ENCODE peak calls at places on chromosomes 12 and 14, in six cellular contexts. Q, A, X, N, S and D are unnamed samples.

GRCh38 chr12:84694111-84694510 is 218.5 kb downstream of the SLC6A15 start:
- DNase-seq in Q (no peak), A (no peak), X (no peak), N (no peak), S (no peak), D (no peak)

GRCh38 chr14:81110186-81110585 is 110.6 kb downstream of the GTF2A1 start:
- DNase-seq in Q (no peak), A (no peak), X (no peak), N (no peak), S (no peak), D (no peak)

GRCh38 chr12:96070670-96071279 is 35.4 kb upstream of the LTA4H start:
- DNase-seq in Q (peak), A (peak), X (no peak), N (peak), S (no peak), D (peak)

GRCh38 chr12:96121271-96121711 is 72.9 kb upstream of the ELK3 start:
- DNase-seq in Q (no peak), A (no peak), X (no peak), N (peak), S (peak), D (no peak)

GRCh38 chr12:55072093-55072492 is 52.3 kb downstream of the NEUROD4 start:
- DNase-seq in Q (no peak), A (no peak), X (peak), N (no peak), S (no peak), D (peak)

GRCh38 chr14:32230181-32230580 is 27.1 kb upstream of the RNU6-8 start:
- DNase-seq in Q (no peak), A (no peak), X (peak), N (no peak), S (peak), D (no peak)

GRCh38 chr14:29521526-29522137 is 406.0 kb downstream of the PRKD1 start:
- DNase-seq in Q (no peak), A (no peak), X (no peak), N (no peak), S (peak), D (no peak)

GRCh38 chr12:6041891-6042290 is 82.6 kb downstream of the VWF start:
- DNase-seq in Q (no peak), A (no peak), X (no peak), N (no peak), S (peak), D (no peak)

GRCh38 chr14:85333313-85333712 is 196.6 kb upstream of the FLRT2 start:
- DNase-seq in Q (no peak), A (no peak), X (no peak), N (no peak), S (peak), D (no peak)

GRCh38 chr14:60654303-60654925 is 5.1 kb upstream of the SIX1 start:
- DNase-seq in Q (no peak), A (peak), X (no peak), N (no peak), S (peak), D (no peak)

GRCh38 chr12:118010903-118011302 is 5.6 kb upstream of the RFC5 start:
- DNase-seq in Q (no peak), A (no peak), X (no peak), N (no peak), S (no peak), D (no peak)

DNA sequence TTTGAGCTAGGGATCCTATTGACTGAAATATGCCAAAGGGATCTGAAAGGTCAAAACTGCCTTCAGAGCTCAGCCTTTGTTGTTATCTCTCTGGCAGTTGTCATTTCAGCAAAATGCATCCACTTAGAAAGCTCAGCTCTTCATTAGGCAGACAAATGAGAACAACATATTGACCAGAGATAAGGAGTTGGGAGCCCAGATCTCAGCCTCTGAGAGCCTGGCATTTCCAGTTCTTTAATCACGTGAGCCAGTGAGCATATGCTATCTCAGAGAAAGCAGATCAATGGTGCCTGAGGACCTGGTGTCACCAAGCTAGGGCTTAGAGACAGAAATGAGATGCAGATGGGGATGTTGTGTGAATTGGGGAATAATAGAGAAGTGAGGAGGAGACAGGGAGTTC is 101.1 kb downstream of the DAD1 start:
- DNase-seq in Q (no peak), A (peak), X (no peak), N (no peak), S (no peak), D (no peak)
- TF ChIP-seq SMC3 in Q (no peak), A (no peak), X (no peak), N (no peak), S (no peak), D (no peak)

GRCh38 chr14:37594916-37595808 is at the start of the genes FOXA1 and TTC6:
- DNase-seq in Q (peak), A (peak), X (peak), N (no peak), S (peak), D (peak)
- TF ChIP-seq USF2 in Q (no peak), A (no peak), X (no peak), N (no peak), S (no peak), D (no peak)

DNA sequence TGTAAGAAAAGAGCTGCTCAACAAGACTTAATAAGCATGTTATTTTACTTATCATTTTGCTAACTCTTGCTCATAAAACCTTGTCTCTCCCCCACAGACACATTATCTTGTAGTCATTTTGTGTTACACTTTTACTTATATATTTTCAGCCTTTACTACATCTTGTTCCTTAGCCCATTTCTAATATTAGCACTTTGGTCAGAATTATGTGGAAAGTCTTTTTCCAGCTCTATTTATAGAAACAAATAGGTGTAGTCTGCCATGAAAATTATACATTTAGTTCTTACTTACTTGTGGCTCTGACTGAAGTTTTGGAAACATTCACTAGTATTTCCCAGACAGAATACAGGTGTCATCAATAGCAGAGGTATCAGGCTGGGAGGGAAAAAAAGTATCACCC is 76.1 kb downstream of the TMEM116 start:
- DNase-seq in Q (no peak), A (no peak), X (no peak), N (no peak), S (no peak), D (no peak)
- H3K4me3 ChIP-seq in Q (no peak), A (no peak), X (no peak), N (no peak), S (no peak), D (no peak)

GRCh38 chr14:74852922-74853530 is 22.9 kb downstream of the PROX2 start:
- DNase-seq in Q (no peak), A (no peak), X (no peak), N (no peak), S (peak), D (no peak)
- TF ChIP-seq SMC3 in Q (no peak), A (no peak), X (no peak), N (no peak), S (no peak), D (no peak)

DNA sequence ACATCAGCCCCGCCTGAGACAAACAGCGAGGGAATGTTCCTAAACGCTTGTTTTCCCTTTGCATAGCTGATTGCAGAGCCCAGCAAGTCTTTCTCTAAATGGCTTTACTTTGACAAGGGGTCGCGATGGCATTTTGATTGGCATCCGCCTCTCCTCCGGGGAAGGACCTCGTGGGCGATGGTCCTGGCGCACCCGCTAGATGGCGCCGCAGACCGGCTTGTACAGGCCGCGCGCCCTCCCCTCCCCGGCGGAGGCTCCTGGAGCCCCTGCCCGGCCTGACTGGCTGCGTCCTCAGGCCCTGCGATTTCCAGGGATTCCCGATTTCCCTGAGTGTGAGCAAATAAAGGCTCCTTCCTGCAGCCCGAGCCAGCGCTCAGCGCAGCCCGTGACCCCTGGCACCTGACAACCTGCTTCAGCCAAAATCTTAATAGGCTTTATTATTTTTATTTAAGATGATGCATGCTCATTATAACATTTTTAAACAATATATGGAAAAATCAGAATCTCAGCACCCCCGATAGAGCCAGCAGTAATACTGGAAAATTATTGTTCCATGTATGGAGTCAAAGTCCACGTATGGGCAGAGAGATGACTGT is 468.3 kb downstream of the AACS start:
- DNase-seq in Q (peak), A (peak), X (peak), N (no peak), S (no peak), D (peak)
- TF ChIP-seq USF2 in Q (no peak), A (no peak), X (no peak), N (no peak), S (no peak), D (no peak)

GRCh38 chr12:14814082-14814481 is at the start of gene SMCO3:
- DNase-seq in Q (no peak), A (no peak), X (no peak), N (no peak), S (no peak), D (no peak)
- H3K4me3 ChIP-seq in Q (no peak), A (no peak), X (no peak), N (no peak), S (no peak), D (no peak)

DNA sequence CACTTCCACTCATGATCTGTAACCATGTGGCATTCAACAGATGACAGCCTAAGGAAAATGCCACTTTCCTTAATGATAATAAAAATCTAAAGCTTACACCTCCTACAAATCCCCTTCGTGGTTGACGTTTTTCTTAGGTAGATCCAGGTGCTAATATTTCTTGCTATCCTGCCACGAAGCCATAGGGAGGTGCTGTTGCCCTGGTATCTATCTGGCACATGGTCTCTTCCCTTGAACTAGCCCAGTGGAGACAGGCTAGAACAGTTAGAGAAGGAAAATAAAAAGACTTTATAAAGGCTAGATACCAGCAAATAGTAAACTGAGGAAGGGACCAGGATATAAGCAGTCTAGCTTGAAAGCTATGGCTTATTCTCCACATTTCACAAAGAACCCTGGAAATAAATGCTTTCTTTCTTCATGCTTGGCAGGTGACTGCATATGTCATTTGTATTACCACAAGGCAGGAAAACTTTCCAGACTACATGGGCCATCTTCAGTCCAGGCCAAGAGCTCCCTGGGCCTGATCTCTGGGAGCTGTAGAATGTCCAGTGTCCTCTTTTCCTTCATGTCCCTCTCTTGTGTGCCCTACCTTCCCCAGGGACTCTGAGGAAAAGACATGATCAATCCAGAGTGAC is 15.3 kb downstream of the SPIC start:
- DNase-seq in Q (peak), A (no peak), X (peak), N (no peak), S (no peak), D (peak)
- TF ChIP-seq SMC3 in Q (no peak), A (no peak), X (peak), N (peak), S (no peak), D (peak)

GRCh38 chr14:49972840-49973239 is 80.0 kb downstream of the ARF6 start:
- DNase-seq in Q (peak), A (no peak), X (peak), N (no peak), S (peak), D (peak)
- TF ChIP-seq USF2 in Q (no peak), A (no peak), X (no peak), N (no peak), S (no peak), D (no peak)

GRCh38 chr12:114668151-114668891 is 15.7 kb downstream of the TBX3 start:
- DNase-seq in Q (peak), A (peak), X (peak), N (no peak), S (peak), D (peak)

GRCh38 chr12:114668905-114669304 is 15.1 kb downstream of the TBX3 start:
- DNase-seq in Q (no peak), A (peak), X (no peak), N (no peak), S (no peak), D (peak)

GRCh38 chr12:114671321-114671663 is 12.7 kb downstream of the TBX3 start:
- DNase-seq in Q (no peak), A (no peak), X (no peak), N (no peak), S (no peak), D (no peak)

GRCh38 chr12:114670257-114670955 is 13.6 kb downstream of the TBX3 start:
- DNase-seq in Q (no peak), A (no peak), X (no peak), N (no peak), S (no peak), D (no peak)

GRCh38 chr12:114669501-114670256 is 14.3 kb downstream of the TBX3 start:
- DNase-seq in Q (no peak), A (peak), X (no peak), N (no peak), S (peak), D (peak)
- H3K4me3 ChIP-seq in Q (no peak), A (peak), X (no peak), N (no peak), S (peak), D (peak)

DNA sequence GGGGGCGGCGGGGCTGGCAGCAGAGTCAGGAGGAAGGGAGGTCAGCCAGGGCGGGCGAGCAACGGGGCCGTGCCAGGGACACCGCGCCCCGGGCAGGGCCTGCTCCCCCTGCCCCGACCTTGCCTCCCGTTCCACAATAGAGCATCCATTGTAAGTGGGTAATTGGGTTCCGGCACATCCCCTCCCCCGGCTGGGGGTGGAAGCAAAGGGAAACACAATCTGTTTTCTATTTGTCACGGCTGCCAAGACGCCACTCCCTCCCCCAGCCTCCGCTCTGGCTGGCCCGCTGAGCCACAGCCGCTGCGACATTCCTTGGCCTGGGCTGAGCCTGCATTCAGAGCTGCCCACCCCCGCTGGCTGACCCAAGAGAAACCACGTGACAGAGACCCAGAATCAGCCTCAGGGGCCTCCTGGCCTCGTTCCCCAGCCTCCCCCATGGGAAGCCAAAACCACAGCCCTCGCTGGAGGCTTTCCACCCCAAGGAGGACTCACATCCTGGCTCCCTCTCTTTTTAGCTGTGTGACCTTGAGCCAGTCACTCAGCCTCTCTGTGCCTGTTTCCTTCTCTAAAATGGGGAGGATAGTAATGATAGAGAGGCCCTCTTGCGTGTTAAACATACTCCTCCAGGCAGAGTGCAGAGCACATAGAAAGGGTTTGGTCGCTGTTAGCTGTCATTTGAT is 117.6 kb downstream of the SCARB1 start:
- DNase-seq in Q (peak), A (peak), X (peak), N (no peak), S (peak), D (peak)
- TF ChIP-seq SMC3 in Q (no peak), A (no peak), X (peak), N (no peak), S (no peak), D (no peak)